ENCODE peak calls at places on chromosomes 16 and 17, in four cellular contexts. One of them, this sample, is unnamed.

GRCh38 chr17:6461792-6462524 is 17.7 kb downstream of the PIMREG start:
- DNase-seq in heart left ventricle: no peak
- DNase-seq in CD8-positive, alpha-beta memory T cell: no peak
- DNase-seq in BE2C: no peak
- DNase-seq in this sample: no peak

GRCh38 chr16:67312450-67313118 is 14.0 kb downstream of the KCTD19 start:
- DNase-seq in heart left ventricle: no peak
- DNase-seq in CD8-positive, alpha-beta memory T cell: no peak
- DNase-seq in BE2C: no peak
- DNase-seq in this sample: no peak

GRCh38 chr16:8569650-8570338 is 20.5 kb downstream of the TMEM114 start:
- DNase-seq in heart left ventricle: no peak
- DNase-seq in CD8-positive, alpha-beta memory T cell: no peak
- DNase-seq in BE2C: no peak
- DNase-seq in this sample: no peak

GRCh38 chr16:72219282-72219681 is 47.3 kb upstream of the PMFBP1 start:
- DNase-seq in heart left ventricle: no peak
- DNase-seq in CD8-positive, alpha-beta memory T cell: no peak
- DNase-seq in BE2C: no peak
- DNase-seq in this sample: no peak

GRCh38 chr17:35612924-35613521 is 25.9 kb downstream of the AP2B1 start:
- DNase-seq in heart left ventricle: no peak
- DNase-seq in CD8-positive, alpha-beta memory T cell: no peak
- DNase-seq in BE2C: peak; percentile 61
- DNase-seq in this sample: peak; percentile 64

GRCh38 chr16:2243781-2244180 is 7.5 kb downstream of the DNASE1L2 start:
- DNase-seq in heart left ventricle: no peak
- DNase-seq in CD8-positive, alpha-beta memory T cell: no peak
- DNase-seq in BE2C: no peak
- DNase-seq in this sample: no peak

GRCh38 chr17:3529817-3530741 is 27.5 kb downstream of the TRPV3 start:
- DNase-seq in heart left ventricle: peak; percentile 86
- DNase-seq in CD8-positive, alpha-beta memory T cell: no peak
- DNase-seq in BE2C: no peak
- DNase-seq in this sample: peak; percentile 42

GRCh38 chr17:74545456-74546230 is at the start of gene CD300C:
- DNase-seq in heart left ventricle: no peak
- DNase-seq in CD8-positive, alpha-beta memory T cell: no peak
- DNase-seq in BE2C: no peak
- DNase-seq in this sample: no peak

GRCh38 chr17:65229596-65229995 is 92.4 kb downstream of the RGS9 start:
- DNase-seq in heart left ventricle: no peak
- DNase-seq in CD8-positive, alpha-beta memory T cell: no peak
- DNase-seq in BE2C: no peak
- DNase-seq in this sample: no peak

GRCh38 chr16:69496376-69496775 is 69.4 kb upstream of the NFAT5 start:
- DNase-seq in heart left ventricle: no peak
- DNase-seq in CD8-positive, alpha-beta memory T cell: no peak
- DNase-seq in BE2C: no peak
- DNase-seq in this sample: no peak

GRCh38 chr17:76539631-76540271 is at the start of gene PRCD:
- DNase-seq in heart left ventricle: no peak
- DNase-seq in CD8-positive, alpha-beta memory T cell: no peak
- DNase-seq in BE2C: no peak
- DNase-seq in this sample: no peak

GRCh38 chr17:74176546-74177001 is 26.9 kb upstream of the RPL38 start:
- DNase-seq in heart left ventricle: no peak
- DNase-seq in CD8-positive, alpha-beta memory T cell: no peak
- DNase-seq in BE2C: peak; percentile 78
- DNase-seq in this sample: peak; percentile 72

GRCh38 chr17:4944163-4944553 is 4.1 kb downstream of the RNF167 start:
- DNase-seq in heart left ventricle: no peak
- DNase-seq in CD8-positive, alpha-beta memory T cell: peak; percentile 41
- DNase-seq in BE2C: no peak
- DNase-seq in this sample: no peak

GRCh38 chr17:3917391-3917931 is 1.2 kb upstream of the P2RX1 start:
- DNase-seq in heart left ventricle: peak; percentile 88
- DNase-seq in CD8-positive, alpha-beta memory T cell: no peak
- DNase-seq in BE2C: peak; percentile 65
- DNase-seq in this sample: peak; percentile 54

GRCh38 chr17:72560303-72561247 is 439.8 kb downstream of the SOX9 start:
- DNase-seq in heart left ventricle: no peak
- DNase-seq in CD8-positive, alpha-beta memory T cell: no peak
- DNase-seq in BE2C: peak; percentile 57
- DNase-seq in this sample: peak; percentile 79

GRCh38 chr16:11152205-11152604 is 103.8 kb downstream of the SOCS1 start:
- DNase-seq in heart left ventricle: no peak
- DNase-seq in CD8-positive, alpha-beta memory T cell: no peak
- DNase-seq in BE2C: peak; percentile 59
- DNase-seq in this sample: no peak

GRCh38 chr16:48501516-48502377 is 108.2 kb downstream of the N4BP1 start:
- DNase-seq in heart left ventricle: no peak
- DNase-seq in CD8-positive, alpha-beta memory T cell: no peak
- DNase-seq in BE2C: no peak
- DNase-seq in this sample: no peak

GRCh38 chr16:23416816-23417215 is 36.2 kb downstream of the COG7 start:
- DNase-seq in heart left ventricle: no peak
- DNase-seq in CD8-positive, alpha-beta memory T cell: no peak
- DNase-seq in BE2C: no peak
- DNase-seq in this sample: no peak

GRCh38 chr16:30875881-30876791 is 17.7 kb downstream of the BCL7C start:
- DNase-seq in heart left ventricle: no peak
- DNase-seq in CD8-positive, alpha-beta memory T cell: no peak
- DNase-seq in BE2C: no peak
- DNase-seq in this sample: no peak

GRCh38 chr17:6755731-6756184 is at the start of gene XAF1:
- DNase-seq in heart left ventricle: peak; percentile 71
- DNase-seq in CD8-positive, alpha-beta memory T cell: peak; percentile 24
- DNase-seq in BE2C: no peak
- DNase-seq in this sample: no peak

GRCh38 chr17:80283116-80283852 is 22.6 kb downstream of the RNF213 start:
- DNase-seq in heart left ventricle: peak; percentile 39
- DNase-seq in CD8-positive, alpha-beta memory T cell: no peak
- DNase-seq in BE2C: peak; percentile 65
- DNase-seq in this sample: no peak

GRCh38 chr16:68416057-68417046 is 32.0 kb downstream of the SMPD3 start:
- DNase-seq in heart left ventricle: no peak
- DNase-seq in CD8-positive, alpha-beta memory T cell: no peak
- DNase-seq in BE2C: no peak
- DNase-seq in this sample: peak; percentile 93

GRCh38 chr16:2827831-2828520 is 2.1 kb upstream of the ZG16B start:
- DNase-seq in heart left ventricle: no peak
- DNase-seq in CD8-positive, alpha-beta memory T cell: no peak
- DNase-seq in BE2C: no peak
- DNase-seq in this sample: no peak

GRCh38 chr16:24978370-24978914 is 36.7 kb downstream of the ARHGAP17 start:
- DNase-seq in heart left ventricle: no peak
- DNase-seq in CD8-positive, alpha-beta memory T cell: no peak
- DNase-seq in BE2C: no peak
- DNase-seq in this sample: no peak

GRCh38 chr16:77435240-77435819 is 496 bp upstream of the ADAMTS18 start:
- DNase-seq in heart left ventricle: no peak
- DNase-seq in CD8-positive, alpha-beta memory T cell: no peak
- DNase-seq in BE2C: no peak
- DNase-seq in this sample: no peak

GRCh38 chr16:25690563-25691143 is 1.1 kb upstream of the HS3ST4 start:
- DNase-seq in heart left ventricle: no peak
- DNase-seq in CD8-positive, alpha-beta memory T cell: no peak
- DNase-seq in BE2C: no peak
- DNase-seq in this sample: no peak

GRCh38 chr17:41486809-41487530 is 2.7 kb downstream of the KRT36 start:
- DNase-seq in heart left ventricle: no peak
- DNase-seq in CD8-positive, alpha-beta memory T cell: no peak
- DNase-seq in BE2C: peak; percentile 42
- DNase-seq in this sample: peak; percentile 55

GRCh38 chr17:77453613-77454559 is 313.1 kb downstream of the SEC14L1 start:
- DNase-seq in heart left ventricle: no peak
- DNase-seq in CD8-positive, alpha-beta memory T cell: no peak
- DNase-seq in BE2C: no peak
- DNase-seq in this sample: peak; percentile 45

GRCh38 chr17:36818134-36818825 is 119.0 kb upstream of the LHX1 start:
- DNase-seq in heart left ventricle: no peak
- DNase-seq in CD8-positive, alpha-beta memory T cell: no peak
- DNase-seq in BE2C: no peak
- DNase-seq in this sample: no peak

GRCh38 chr17:63117431-63117830 is 151.4 kb downstream of the TANC2 start:
- DNase-seq in heart left ventricle: no peak
- DNase-seq in CD8-positive, alpha-beta memory T cell: no peak
- DNase-seq in BE2C: no peak
- DNase-seq in this sample: no peak

GRCh38 chr17:16916557-16916920 is 55.4 kb downstream of the TNFRSF13B start:
- DNase-seq in heart left ventricle: no peak
- DNase-seq in CD8-positive, alpha-beta memory T cell: no peak
- DNase-seq in BE2C: no peak
- DNase-seq in this sample: no peak

GRCh38 chr17:56665864-56666263 is 72.4 kb downstream of the NOG start:
- DNase-seq in heart left ventricle: no peak
- DNase-seq in CD8-positive, alpha-beta memory T cell: no peak
- DNase-seq in BE2C: no peak
- DNase-seq in this sample: no peak

DNA sequence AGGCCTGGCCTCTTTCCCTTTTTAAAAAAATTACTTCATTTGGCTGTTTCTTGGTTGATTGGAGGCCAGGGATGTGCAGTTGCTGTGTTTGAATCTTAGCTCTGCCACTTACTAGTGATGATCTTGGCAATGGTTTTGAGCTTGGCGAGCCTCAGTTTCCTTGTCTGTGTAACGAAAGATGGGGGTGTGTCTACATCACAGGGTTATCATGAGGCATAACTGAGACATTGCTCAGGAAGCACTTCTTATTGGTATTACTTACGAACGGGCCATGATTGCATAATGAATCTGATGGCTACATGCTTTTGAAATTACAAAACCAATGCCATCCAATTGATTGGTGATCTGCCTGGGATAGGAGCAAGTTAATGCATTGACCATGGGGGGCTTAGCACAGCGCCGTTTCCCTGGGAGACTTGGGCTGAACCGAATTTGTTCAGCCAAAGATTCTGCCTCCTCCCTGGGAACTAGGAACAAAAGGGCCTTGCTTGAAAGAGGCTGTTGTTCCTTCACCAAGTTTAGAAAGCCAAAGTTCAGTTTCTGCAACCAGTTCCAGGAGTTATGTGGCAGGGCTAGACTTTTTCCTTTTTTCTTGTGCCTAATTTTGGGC is 21.8 kb downstream of the CMIP start:
- DNase-seq in heart left ventricle: no peak
- DNase-seq in CD8-positive, alpha-beta memory T cell: no peak
- DNase-seq in BE2C: no peak
- DNase-seq in this sample: no peak
- H3K4me1 ChIP-seq in heart left ventricle: peaks cover 14% of the 10 kb centered on the region
- H3K4me1 ChIP-seq in CD8-positive, alpha-beta memory T cell: peaks cover 70% of the 10 kb centered on the region
- H3K4me1 ChIP-seq in BE2C: no peaks in the 10 kb centered on the region
- H3K4me1 ChIP-seq in this sample: peaks cover 46% of the 10 kb centered on the region

DNA sequence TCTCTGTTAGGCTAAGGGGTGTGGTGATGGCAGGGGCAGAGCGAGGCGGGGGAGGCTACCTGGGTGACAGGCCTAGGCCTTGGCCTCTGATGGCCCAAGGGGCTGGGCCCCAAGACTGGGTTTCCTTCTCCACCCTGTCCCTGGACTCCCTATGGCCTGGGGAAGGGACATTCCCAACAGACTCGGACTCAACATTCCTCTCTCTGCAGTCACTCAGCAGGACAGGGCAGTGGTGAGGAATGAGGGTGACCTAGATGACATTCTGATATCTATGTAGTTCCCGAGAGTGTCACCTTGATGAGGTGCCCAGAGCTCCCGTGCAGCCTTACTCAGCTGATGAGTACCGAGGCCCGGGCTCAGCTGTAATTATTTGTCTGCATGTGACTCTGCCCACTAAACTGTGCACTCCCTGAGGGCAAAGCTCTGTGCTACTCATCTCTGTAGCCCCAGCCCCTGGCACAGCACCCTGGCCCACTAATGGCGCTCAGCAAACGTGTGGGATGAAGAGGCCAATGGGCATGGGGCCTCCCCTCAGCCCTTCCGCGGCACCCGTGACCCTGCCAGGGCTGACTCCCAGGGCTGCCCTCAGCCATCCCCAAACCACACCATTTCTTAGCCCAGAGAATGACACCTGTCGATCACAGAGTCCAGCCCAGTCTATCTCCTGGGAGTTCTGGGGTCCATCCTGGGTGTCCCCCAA is 2.2 kb downstream of the PLCD3 start:
- DNase-seq in heart left ventricle: peak; percentile 47
- DNase-seq in CD8-positive, alpha-beta memory T cell: no peak
- DNase-seq in BE2C: no peak
- DNase-seq in this sample: no peak
- H3K4me1 ChIP-seq in heart left ventricle: peaks cover 64% of the 10 kb centered on the region
- H3K4me1 ChIP-seq in CD8-positive, alpha-beta memory T cell: no peaks in the 10 kb centered on the region
- H3K4me1 ChIP-seq in BE2C: no peaks in the 10 kb centered on the region
- H3K4me1 ChIP-seq in this sample: peaks cover 36% of the 10 kb centered on the region

GRCh38 chr16:29805232-29806095 is 865 bp upstream of the MAZ start:
- DNase-seq in heart left ventricle: peak; percentile 98
- DNase-seq in CD8-positive, alpha-beta memory T cell: peak; percentile 97
- DNase-seq in BE2C: peak; percentile 98
- DNase-seq in this sample: peak; percentile 98
- H3K4me1 ChIP-seq in heart left ventricle: peaks cover 45% of the 10 kb centered on the region
- H3K4me1 ChIP-seq in CD8-positive, alpha-beta memory T cell: peaks cover 35% of the 10 kb centered on the region
- H3K4me1 ChIP-seq in BE2C: peaks cover 3% of the 10 kb centered on the region
- H3K4me1 ChIP-seq in this sample: peaks cover 45% of the 10 kb centered on the region

GRCh38 chr16:84600343-84601229 is 17.3 kb downstream of the COTL1 start:
- DNase-seq in heart left ventricle: no peak
- DNase-seq in CD8-positive, alpha-beta memory T cell: no peak
- DNase-seq in BE2C: no peak
- DNase-seq in this sample: no peak

GRCh38 chr16:84598391-84598750 is 19.5 kb downstream of the COTL1 start:
- DNase-seq in heart left ventricle: no peak
- DNase-seq in CD8-positive, alpha-beta memory T cell: no peak
- DNase-seq in BE2C: no peak
- DNase-seq in this sample: no peak

GRCh38 chr16:84597518-84598390 is 20.1 kb downstream of the COTL1 start:
- DNase-seq in heart left ventricle: no peak
- DNase-seq in CD8-positive, alpha-beta memory T cell: no peak
- DNase-seq in BE2C: no peak
- DNase-seq in this sample: peak; percentile 52

GRCh38 chr16:84596801-84597517 is 20.9 kb downstream of the COTL1 start:
- DNase-seq in heart left ventricle: no peak
- DNase-seq in CD8-positive, alpha-beta memory T cell: no peak
- DNase-seq in BE2C: no peak
- DNase-seq in this sample: no peak

DNA sequence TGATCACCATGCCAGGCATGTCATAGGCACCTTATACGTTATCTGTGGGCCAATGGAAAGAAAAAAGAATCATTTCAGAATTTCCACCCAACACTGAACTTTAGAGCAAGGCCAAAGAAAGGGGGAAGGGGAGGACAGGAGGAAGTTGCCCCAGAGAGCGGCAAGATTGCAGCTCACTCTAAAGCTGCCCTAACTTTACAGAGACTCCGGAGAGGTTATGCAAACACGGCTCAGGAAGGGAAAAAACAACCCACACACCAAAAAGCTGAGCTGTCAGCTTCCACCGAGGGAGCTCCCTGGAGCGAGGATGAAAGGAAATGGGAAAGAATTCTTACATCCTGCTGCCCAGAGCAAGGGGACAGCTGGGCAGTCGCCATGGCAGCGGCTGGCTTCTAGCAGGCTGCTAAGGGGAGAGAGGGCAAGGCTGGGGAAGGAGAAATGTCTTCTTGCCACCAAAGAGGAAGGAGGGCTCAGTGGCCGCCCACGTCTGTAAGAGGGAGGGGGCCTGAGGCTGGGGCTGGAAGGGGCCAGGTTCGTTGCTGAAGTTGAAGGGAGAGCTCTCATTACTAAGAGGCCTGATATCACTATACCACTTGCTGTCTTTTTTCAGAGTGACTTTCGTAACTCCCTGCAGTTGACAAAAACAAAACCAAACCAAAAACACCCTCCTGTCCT is 18.2 kb downstream of the COTL1 start:
- DNase-seq in heart left ventricle: peak; percentile 84
- DNase-seq in CD8-positive, alpha-beta memory T cell: no peak
- DNase-seq in BE2C: peak; percentile 36
- DNase-seq in this sample: peak; percentile 24
- H3K4me1 ChIP-seq in heart left ventricle: peaks cover 14% of the 10 kb centered on the region
- H3K4me1 ChIP-seq in CD8-positive, alpha-beta memory T cell: peaks cover 90% of the 10 kb centered on the region
- H3K4me1 ChIP-seq in BE2C: peaks cover 22% of the 10 kb centered on the region
- H3K4me1 ChIP-seq in this sample: peaks cover 9% of the 10 kb centered on the region

This sample was measured in body of pancreas.